ENCODE peak calls at places on chromosomes 6 and 20, in six cellular contexts. Y, K, A, H, S and Q are unnamed samples. For H3K4me1, the result is how much of the 10 kb centered on the place peaks cover.

GRCh38 chr20:40144581-40144980 is 544.5 kb downstream of the MAFB start:
- DNase-seq in S (no peak), A (no peak), Y (no peak), H (no peak), K (no peak), Q (no peak)

GRCh38 chr20:62201173-62202082 is 18.6 kb downstream of the MTG2 start:
- DNase-seq in K (no peak), A (no peak), Y (no peak), H (no peak), S (peak), Q (peak)

GRCh38 chr20:45934046-45934586 is 367 bp upstream of the PCIF1 start:
- DNase-seq in A (no peak), K (peak), S (peak), Y (peak), H (peak), Q (peak)

GRCh38 chr6:110878751-110879539 is 4.4 kb downstream of the AMD1 start:
- DNase-seq in H (peak), K (no peak), S (no peak), A (no peak), Y (no peak), Q (no peak)

GRCh38 chr20:60461993-60462392 is 503.8 kb downstream of the CDH26 start:
- DNase-seq in S (no peak), K (no peak), H (no peak), A (no peak), Y (no peak), Q (no peak)

GRCh38 chr6:17349437-17349836 is 44.0 kb upstream of the CAP2 start:
- DNase-seq in H (no peak), K (no peak), S (no peak), Y (no peak), A (no peak), Q (no peak)

GRCh38 chr6:169243661-169244060 is 10.0 kb downstream of the THBS2 start:
- DNase-seq in K (no peak), S (no peak), A (no peak), Y (no peak), H (no peak), Q (no peak)

GRCh38 chr6:80988892-80989291 is 763.6 kb downstream of the TENT5A start:
- DNase-seq in Y (no peak), H (no peak), S (no peak), K (no peak), A (no peak), Q (no peak)

GRCh38 chr20:13200767-13201500 is 20.1 kb upstream of the ISM1 start:
- DNase-seq in S (no peak), Y (no peak), H (peak), K (no peak), A (no peak), Q (no peak)

GRCh38 chr6:129732542-129732941 is 22.6 kb upstream of the ARHGAP18 start:
- DNase-seq in H (no peak), Y (no peak), A (no peak), K (no peak), S (no peak), Q (no peak)

GRCh38 chr6:25387921-25388320 is 108.7 kb downstream of the CARMIL1 start:
- DNase-seq in A (no peak), Y (no peak), S (no peak), H (no peak), K (no peak), Q (no peak)

GRCh38 chr6:25388776-25389175 is 109.6 kb downstream of the CARMIL1 start:
- DNase-seq in Y (no peak), H (no peak), A (no peak), S (no peak), K (no peak), Q (no peak)

GRCh38 chr6:25389501-25389900 is 110.3 kb downstream of the CARMIL1 start:
- DNase-seq in S (no peak), H (no peak), K (no peak), A (no peak), Y (no peak), Q (no peak)

GRCh38 chr6:25384967-25385366 is 105.8 kb downstream of the CARMIL1 start:
- DNase-seq in H (no peak), K (no peak), S (no peak), A (no peak), Y (no peak), Q (no peak)

GRCh38 chr6:25387483-25387882 is 108.3 kb downstream of the CARMIL1 start:
- DNase-seq in Y (no peak), K (no peak), H (no peak), S (no peak), A (no peak), Q (no peak)
- H3K4me1 ChIP-seq in Y (under half), K (under half), H (under half), S (under half), A (half or more), Q (under half)

GRCh38 chr6:105784179-105784578 is 302.0 kb upstream of the PRDM1 start:
- DNase-seq in H (no peak), A (no peak), Y (no peak), K (no peak), S (no peak), Q (no peak)
- H3K4me1 ChIP-seq in H (under half), A (under half), Y (under half), K (under half), S (under half), Q (under half)

GRCh38 chr6:167744681-167745659 is 81.7 kb upstream of the AFDN start:
- DNase-seq in Y (no peak), K (peak), H (no peak), A (no peak), S (no peak), Q (no peak)
- H3K4me1 ChIP-seq in Y (under half), K (under half), H (under half), A (under half), S (under half), Q (under half)

GRCh38 chr6:44496705-44497369 is 109.3 kb downstream of the CDC5L start:
- DNase-seq in K (no peak), H (no peak), Y (no peak), S (no peak), A (no peak), Q (no peak)
- H3K4me1 ChIP-seq in K (under half), H (under half), Y (under half), S (under half), A (under half), Q (under half)

GRCh38 chr6:3745566-3746118 is 5.9 kb downstream of the PXDC1 start:
- DNase-seq in H (no peak), S (no peak), K (no peak), Y (no peak), A (no peak), Q (no peak)
- H3K4me1 ChIP-seq in H (under half), S (half or more), K (half or more), Y (half or more), A (half or more), Q (under half)